ENCODE peak calls at places on chromosome 13, in ten cellular contexts. T, P, N, L, K, X, I, B, F and U are unnamed samples.

GRCh38 chr13:28707629-28708427 is 10.9 kb downstream of the SLC46A3 start:
- DNase-seq in B (no peak), N (no peak), I (no peak), X (no peak), T (no peak), K (no peak), L (peak), P (no peak), F (no peak), U (no peak)

GRCh38 chr13:21675095-21676007 is 4.5 kb downstream of the FGF9 start:
- DNase-seq in B (peak), N (no peak), P (no peak), F (peak), L (no peak), X (peak), T (peak), K (peak), I (no peak), U (peak)

GRCh38 chr13:30158774-30159445 is 148.4 kb downstream of the KATNAL1 start:
- DNase-seq in B (no peak), K (no peak), L (peak), N (peak), T (no peak), X (no peak), P (no peak), I (no peak), F (peak), U (peak)

GRCh38 chr13:98443329-98443728 is 133.6 kb downstream of the STK24 start:
- DNase-seq in K (no peak), N (peak), P (no peak), T (no peak), F (no peak), L (peak), X (no peak), B (no peak), I (no peak), U (no peak)

GRCh38 chr13:49495783-49496762 is at the start of gene PHF11:
- DNase-seq in I (peak), F (peak), N (peak), K (peak), B (peak), T (peak), P (peak), X (peak), L (peak), U (peak)

GRCh38 chr13:78409172-78409571 is 194.2 kb downstream of the POU4F1 start:
- DNase-seq in I (no peak), T (no peak), F (no peak), K (no peak), B (no peak), N (no peak), L (no peak), X (no peak), P (no peak), U (peak)

GRCh38 chr13:39676315-39676876 is 20.9 kb downstream of the COG6 start:
- DNase-seq in T (peak), P (no peak), F (peak), N (peak), I (no peak), L (peak), B (no peak), X (peak), K (no peak), U (peak)

GRCh38 chr13:39415403-39415802 is 187.6 kb downstream of the LHFPL6 start:
- DNase-seq in I (peak), P (no peak), K (peak), T (no peak), B (no peak), L (peak), X (peak), F (no peak), N (peak), U (peak)

GRCh38 chr13:113009743-113010509 is 40.9 kb downstream of the MCF2L start:
- DNase-seq in B (no peak), P (no peak), K (no peak), L (peak), T (no peak), F (no peak), I (peak), X (no peak), N (peak), U (peak)

GRCh38 chr13:100459747-100460146 is 128.8 kb downstream of the GGACT start:
- DNase-seq in L (no peak), B (no peak), K (no peak), T (no peak), N (no peak), F (no peak), I (no peak), P (no peak), X (no peak), U (no peak)

GRCh38 chr13:97889803-97890202 is 63.7 kb upstream of the IPO5 start:
- DNase-seq in X (no peak), L (peak), N (no peak), P (no peak), T (no peak), B (no peak), I (no peak), K (peak), F (no peak), U (no peak)

GRCh38 chr13:31503626-31504025 is 235.7 kb upstream of the RXFP2 start:
- DNase-seq in B (no peak), N (no peak), K (no peak), F (no peak), L (no peak), P (no peak), T (no peak), X (no peak), I (no peak), U (no peak)

GRCh38 chr13:44843403-44843802 is 145.9 kb downstream of the NUFIP1 start:
- DNase-seq in I (no peak), K (no peak), T (no peak), F (no peak), P (no peak), N (no peak), B (no peak), L (peak), X (no peak), U (no peak)